ENCODE peak calls at places on chromosomes 12 and 14, in four cellular contexts. One of them, this sample, is unnamed.

GRCh38 chr14:105487449-105487985 is 831 bp downstream of the CRIP1 start:
- DNase-seq in GM13977: no peak
- DNase-seq in upper lobe of right lung: peak; percentile 88
- DNase-seq in WTC11: no peak
- DNase-seq in this sample: peak; percentile 60

GRCh38 chr14:64649383-64649998 is 54.7 kb upstream of the PLEKHG3 start:
- DNase-seq in WTC11: no peak
- DNase-seq in upper lobe of right lung: no peak
- DNase-seq in GM13977: no peak
- DNase-seq in this sample: no peak

GRCh38 chr12:131755305-131756113 is 44.6 kb downstream of the SFSWAP start:
- DNase-seq in GM13977: peak; percentile 60
- DNase-seq in upper lobe of right lung: no peak
- DNase-seq in WTC11: peak; percentile 50
- DNase-seq in this sample: peak; percentile 53

GRCh38 chr14:49880267-49881064 is 12.4 kb upstream of the ARF6 start:
- DNase-seq in WTC11: no peak
- DNase-seq in GM13977: no peak
- DNase-seq in upper lobe of right lung: no peak
- DNase-seq in this sample: no peak

GRCh38 chr12:75892779-75893408 is 138.7 kb downstream of the PHLDA1 start:
- DNase-seq in GM13977: no peak
- DNase-seq in upper lobe of right lung: no peak
- DNase-seq in WTC11: no peak
- DNase-seq in this sample: no peak

GRCh38 chr14:103108749-103109207 is 14.3 kb downstream of the EXOC3L4 start:
- DNase-seq in WTC11: no peak
- DNase-seq in upper lobe of right lung: no peak
- DNase-seq in GM13977: peak; percentile 91
- DNase-seq in this sample: peak; percentile 84

GRCh38 chr12:114933428-114934160 is 249.6 kb upstream of the TBX3 start:
- DNase-seq in WTC11: no peak
- DNase-seq in GM13977: no peak
- DNase-seq in upper lobe of right lung: no peak
- DNase-seq in this sample: no peak

GRCh38 chr14:96747006-96747405 is 50.2 kb upstream of the VRK1 start:
- DNase-seq in GM13977: no peak
- DNase-seq in upper lobe of right lung: no peak
- DNase-seq in WTC11: no peak
- DNase-seq in this sample: no peak

GRCh38 chr12:116247377-116247776 is 30.1 kb downstream of the MED13L start:
- DNase-seq in WTC11: no peak
- DNase-seq in upper lobe of right lung: no peak
- DNase-seq in GM13977: no peak
- DNase-seq in this sample: no peak

GRCh38 chr14:22500954-22501353 is 88.1 kb downstream of the DAD1 start:
- DNase-seq in GM13977: no peak
- DNase-seq in WTC11: no peak
- DNase-seq in upper lobe of right lung: no peak
- DNase-seq in this sample: no peak
- TF ChIP-seq CTCF in GM13977: no peak
- TF ChIP-seq CTCF in WTC11: no peak
- TF ChIP-seq CTCF in upper lobe of right lung: no peak
- TF ChIP-seq CTCF in this sample: no peak

GRCh38 chr14:61219673-61220072 is 61.5 kb downstream of the TMEM30B start:
- DNase-seq in GM13977: no peak
- DNase-seq in WTC11: no peak
- DNase-seq in upper lobe of right lung: no peak
- DNase-seq in this sample: no peak

GRCh38 chr14:61218765-61219164 is 62.4 kb downstream of the TMEM30B start:
- DNase-seq in WTC11: no peak
- DNase-seq in upper lobe of right lung: no peak
- DNase-seq in GM13977: no peak
- DNase-seq in this sample: no peak

GRCh38 chr14:61219256-61219655 is 61.9 kb downstream of the TMEM30B start:
- DNase-seq in upper lobe of right lung: no peak
- DNase-seq in GM13977: no peak
- DNase-seq in WTC11: no peak
- DNase-seq in this sample: no peak

GRCh38 chr14:61217516-61217915 is 63.6 kb downstream of the TMEM30B start:
- DNase-seq in upper lobe of right lung: no peak
- DNase-seq in WTC11: no peak
- DNase-seq in GM13977: no peak
- DNase-seq in this sample: no peak

GRCh38 chr14:61218157-61218556 is 63.0 kb downstream of the TMEM30B start:
- DNase-seq in WTC11: no peak
- DNase-seq in GM13977: no peak
- DNase-seq in upper lobe of right lung: no peak
- DNase-seq in this sample: no peak
- TF ChIP-seq CTCF in WTC11: no peak
- TF ChIP-seq CTCF in GM13977: no peak
- TF ChIP-seq CTCF in upper lobe of right lung: no peak
- TF ChIP-seq CTCF in this sample: no peak

DNA sequence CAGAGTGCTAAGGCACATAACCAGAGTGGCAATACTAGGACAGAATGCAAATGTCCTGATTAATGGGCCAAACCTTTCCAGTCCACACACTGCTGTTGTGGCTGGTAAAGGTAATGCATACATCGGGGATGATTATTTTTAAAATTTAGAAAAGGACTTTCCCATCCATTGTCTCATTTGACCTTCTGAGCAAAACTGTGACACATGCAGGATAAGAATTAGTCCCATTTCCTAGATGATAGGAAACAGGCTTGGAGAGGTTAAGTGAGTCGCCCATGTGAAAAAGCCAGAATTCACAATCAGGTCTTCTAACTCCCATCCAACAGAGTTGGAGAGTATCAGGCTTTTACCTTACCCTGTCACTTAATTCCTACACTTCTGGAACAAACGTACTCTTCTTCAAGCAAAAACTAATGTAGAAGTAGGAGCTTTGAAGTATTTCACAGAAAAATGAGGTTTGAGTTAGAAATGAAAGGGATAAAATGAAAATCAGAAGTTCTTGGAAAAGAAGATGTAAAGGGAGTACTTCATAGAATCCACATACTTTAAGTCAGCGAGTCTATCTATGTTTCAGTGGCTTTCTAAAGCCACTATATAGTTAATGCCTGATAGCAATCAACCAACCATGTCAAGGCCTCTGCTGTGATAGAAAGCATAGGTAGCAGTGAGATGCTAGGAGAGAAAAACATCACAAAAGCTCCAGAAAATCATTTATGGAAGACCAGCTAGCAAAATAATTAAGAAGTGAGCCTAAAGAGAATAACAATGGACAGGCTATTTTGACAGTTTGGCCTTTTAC is 335.0 kb upstream of the DIO2 start:
- DNase-seq in upper lobe of right lung: no peak
- DNase-seq in WTC11: no peak
- DNase-seq in GM13977: no peak
- DNase-seq in this sample: no peak
- TF ChIP-seq CTCF in upper lobe of right lung: no peak
- TF ChIP-seq CTCF in WTC11: no peak
- TF ChIP-seq CTCF in GM13977: no peak
- TF ChIP-seq CTCF in this sample: no peak

GRCh38 chr12:62520361-62520760 is 53.7 kb downstream of the MON2 start:
- DNase-seq in upper lobe of right lung: no peak
- DNase-seq in WTC11: no peak
- DNase-seq in GM13977: no peak
- DNase-seq in this sample: no peak

GRCh38 chr12:62523619-62524018 is 57.0 kb downstream of the MON2 start:
- DNase-seq in upper lobe of right lung: no peak
- DNase-seq in GM13977: no peak
- DNase-seq in WTC11: no peak
- DNase-seq in this sample: no peak

GRCh38 chr12:62519043-62519442 is 52.4 kb downstream of the MON2 start:
- DNase-seq in WTC11: no peak
- DNase-seq in upper lobe of right lung: no peak
- DNase-seq in GM13977: no peak
- DNase-seq in this sample: no peak

GRCh38 chr12:62525306-62525705 is 58.7 kb downstream of the MON2 start:
- DNase-seq in WTC11: no peak
- DNase-seq in upper lobe of right lung: no peak
- DNase-seq in GM13977: no peak
- DNase-seq in this sample: no peak

DNA sequence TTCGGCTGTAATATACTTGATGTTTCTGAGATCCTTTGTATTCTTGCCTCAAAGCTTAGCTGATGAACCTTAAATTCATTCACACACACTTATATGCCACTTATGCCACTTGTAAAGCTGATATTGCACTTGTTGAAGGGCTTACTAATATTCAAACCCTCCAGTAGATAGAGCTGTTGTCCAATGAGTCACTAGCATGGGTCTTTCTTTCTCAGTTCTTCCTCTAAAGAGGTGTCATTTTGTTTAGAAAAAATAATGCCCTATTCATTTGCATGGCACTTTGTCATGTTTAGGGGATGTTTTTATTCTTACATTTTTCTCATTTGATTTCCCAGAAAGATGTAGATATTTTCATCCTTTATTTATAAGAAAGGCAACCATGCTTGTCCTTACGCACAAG is 56.4 kb downstream of the MON2 start:
- DNase-seq in upper lobe of right lung: no peak
- DNase-seq in GM13977: no peak
- DNase-seq in WTC11: no peak
- DNase-seq in this sample: peak; percentile 15
- TF ChIP-seq CTCF in upper lobe of right lung: no peak
- TF ChIP-seq CTCF in GM13977: peak; percentile 27
- TF ChIP-seq CTCF in WTC11: no peak
- TF ChIP-seq CTCF in this sample: peak; percentile 25

GRCh38 chr14:75294649-75295033 is 16.0 kb downstream of the FOS start:
- DNase-seq in upper lobe of right lung: no peak
- DNase-seq in WTC11: peak; percentile 32
- DNase-seq in GM13977: no peak
- DNase-seq in this sample: no peak
- TF ChIP-seq CTCF in upper lobe of right lung: peak; percentile 8
- TF ChIP-seq CTCF in WTC11: no peak
- TF ChIP-seq CTCF in GM13977: peak; percentile 18
- TF ChIP-seq CTCF in this sample: no peak

GRCh38 chr12:55829967-55830600 is 697 bp upstream of the DNAJC14 start:
- DNase-seq in GM13977: peak; percentile 59
- DNase-seq in WTC11: peak; percentile 47
- DNase-seq in upper lobe of right lung: peak; percentile 84
- DNase-seq in this sample: peak; percentile 51
- TF ChIP-seq CTCF in GM13977: no peak
- TF ChIP-seq CTCF in WTC11: no peak
- TF ChIP-seq CTCF in upper lobe of right lung: no peak
- TF ChIP-seq CTCF in this sample: no peak

GRCh38 chr14:68896132-68896531 is 83.0 kb downstream of the ACTN1 start:
- DNase-seq in WTC11: peak; percentile 26
- DNase-seq in GM13977: no peak
- DNase-seq in upper lobe of right lung: no peak
- DNase-seq in this sample: no peak
- TF ChIP-seq CTCF in WTC11: no peak
- TF ChIP-seq CTCF in GM13977: peak; percentile 33
- TF ChIP-seq CTCF in upper lobe of right lung: no peak
- TF ChIP-seq CTCF in this sample: no peak

GRCh38 chr12:6752931-6753771 is at the start of gene MLF2:
- DNase-seq in WTC11: peak; percentile 99
- DNase-seq in upper lobe of right lung: peak; percentile 99
- DNase-seq in GM13977: peak; percentile 99
- DNase-seq in this sample: peak; percentile 99

GRCh38 chr12:6753772-6754356 is 923 bp upstream of the MLF2 start:
- DNase-seq in WTC11: no peak
- DNase-seq in GM13977: no peak
- DNase-seq in upper lobe of right lung: no peak
- DNase-seq in this sample: no peak

GRCh38 chr12:6751767-6752166 is 1.2 kb downstream of the MLF2 start:
- DNase-seq in GM13977: no peak
- DNase-seq in upper lobe of right lung: no peak
- DNase-seq in WTC11: no peak
- DNase-seq in this sample: no peak

GRCh38 chr12:6750506-6750905 is 2.4 kb downstream of the MLF2 start:
- DNase-seq in GM13977: no peak
- DNase-seq in upper lobe of right lung: no peak
- DNase-seq in WTC11: no peak
- DNase-seq in this sample: no peak

GRCh38 chr12:6752181-6752930 is 585 bp downstream of the MLF2 start:
- DNase-seq in upper lobe of right lung: no peak
- DNase-seq in GM13977: peak; percentile 63
- DNase-seq in WTC11: peak; percentile 54
- DNase-seq in this sample: peak; percentile 48
- TF ChIP-seq CTCF in upper lobe of right lung: peak; percentile 31
- TF ChIP-seq CTCF in GM13977: no peak
- TF ChIP-seq CTCF in WTC11: no peak
- TF ChIP-seq CTCF in this sample: no peak

GRCh38 chr14:92658160-92658559 is 90.3 kb downstream of the LGMN start:
- DNase-seq in upper lobe of right lung: no peak
- DNase-seq in GM13977: no peak
- DNase-seq in WTC11: no peak
- DNase-seq in this sample: no peak

GRCh38 chr14:92655372-92655771 is 93.1 kb downstream of the LGMN start:
- DNase-seq in upper lobe of right lung: no peak
- DNase-seq in GM13977: no peak
- DNase-seq in WTC11: no peak
- DNase-seq in this sample: no peak

GRCh38 chr14:92655802-92656201 is 92.6 kb downstream of the LGMN start:
- DNase-seq in WTC11: no peak
- DNase-seq in upper lobe of right lung: no peak
- DNase-seq in GM13977: no peak
- DNase-seq in this sample: no peak

GRCh38 chr14:92657457-92658142 is 90.8 kb downstream of the LGMN start:
- DNase-seq in WTC11: no peak
- DNase-seq in GM13977: no peak
- DNase-seq in upper lobe of right lung: peak; percentile 89
- DNase-seq in this sample: no peak

DNA sequence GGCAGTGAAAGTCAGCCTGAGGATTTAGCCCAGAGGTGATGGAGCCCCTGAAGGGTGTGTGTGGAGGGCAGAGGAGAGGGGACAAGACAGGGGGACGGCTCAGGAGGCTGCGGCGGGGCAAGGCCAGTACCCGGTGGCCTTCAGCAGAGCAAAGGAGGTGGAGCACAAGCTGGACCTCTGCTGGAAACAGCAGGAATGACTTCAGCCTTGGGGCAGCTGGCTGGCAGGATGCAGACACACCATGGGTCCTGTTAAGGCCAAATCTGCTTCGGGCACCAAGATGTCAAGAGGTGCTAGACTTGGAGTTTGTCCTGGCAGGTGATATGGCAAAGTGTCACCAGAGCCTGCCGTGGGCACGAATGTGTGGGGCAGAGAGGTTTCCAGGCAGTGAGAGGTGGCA is 92.1 kb downstream of the LGMN start:
- DNase-seq in GM13977: no peak
- DNase-seq in WTC11: no peak
- DNase-seq in upper lobe of right lung: no peak
- DNase-seq in this sample: no peak
- TF ChIP-seq CTCF in GM13977: no peak
- TF ChIP-seq CTCF in WTC11: no peak
- TF ChIP-seq CTCF in upper lobe of right lung: no peak
- TF ChIP-seq CTCF in this sample: no peak

This sample was measured in GM10248.